ENCODE peak calls at places on chromosomes 4 and X, in four cellular contexts. O is HFFc6, U is T-cell, S is tibial nerve. L is an unnamed sample.

GRCh38 chr4:4311193-4311592 is 21.1 kb downstream of the ZBTB49 start:
- DNase-seq in O (no peak), S (no peak), U (no peak), L (no peak)

GRCh38 chrX:130746077-130746476 is 156.9 kb downstream of the ENOX2 start:
- DNase-seq in S (no peak), U (no peak), O (no peak), L (no peak)

GRCh38 chr4:93828332-93828829 is at the start of gene ATOH1:
- DNase-seq in S (no peak), O (no peak), U (no peak), L (no peak)

GRCh38 chr4:35151816-35152572 is 1092.3 kb downstream of the ARAP2 start:
- DNase-seq in U (no peak), O (no peak), S (no peak), L (no peak)

GRCh38 chrX:46327229-46328081 is 217.8 kb downstream of the ZNF674 start:
- DNase-seq in S (no peak), U (no peak), O (no peak), L (peak; percentile 75)

GRCh38 chrX:118255921-118256320 is 90.0 kb upstream of the WDR44 start:
- DNase-seq in U (no peak), S (no peak), O (no peak), L (no peak)

GRCh38 chrX:150774798-150775568 is 81.8 kb downstream of the MTMR1 start:
- DNase-seq in S (no peak), U (no peak), O (no peak), L (no peak)

GRCh38 chr4:2042207-2042946 is 16.8 kb upstream of the NAT8L start:
- DNase-seq in O (no peak), S (no peak), U (no peak), L (peak; percentile 25)

GRCh38 chr4:75916091-75916661 is 13.9 kb upstream of the PPEF2 start:
- DNase-seq in O (peak; percentile 46), S (no peak), U (no peak), L (peak; percentile 52)

GRCh38 chr4:51870441-51871188 is 27.7 kb downstream of the DCUN1D4 start:
- DNase-seq in O (peak; percentile 2), U (no peak), S (no peak), L (no peak)

GRCh38 chr4:109332926-109333464 is 30.5 kb upstream of the COL25A1 start:
- DNase-seq in O (no peak), U (no peak), S (no peak), L (peak; percentile 12)

GRCh38 chr4:26826721-26827120 is 33.9 kb upstream of the STIM2 start:
- DNase-seq in U (no peak), S (peak; percentile 22), O (no peak), L (no peak)

GRCh38 chrX:22126311-22126710 is 94.2 kb downstream of the PHEX start:
- DNase-seq in S (no peak), U (no peak), O (no peak), L (no peak)

GRCh38 chrX:39689374-39690104 is 408.2 kb downstream of the BCOR start:
- DNase-seq in U (no peak), S (no peak), O (no peak), L (no peak)

GRCh38 chrX:110436497-110436896 is 77.8 kb downstream of the RTL9 start:
- DNase-seq in O (no peak), U (no peak), S (no peak), L (no peak)

L was measured in EL.